ENCODE peak calls at places on chromosomes 16 and 17, in ten cellular contexts. E is BE2C; D is left lung; U is activated T-cell treated with anti-CD3 and anti-CD28 coated beads, Interleukin-2, amount 50 U/mL, for 72 hours; X is EH; V is stimulated activated CD8-positive, alpha-beta memory T cell treated with anti-CD3 and anti-CD28 coated beads, Interleukin-7, amount 100 ng/mL, for 1 hour; P is cerebellar cortex; A is MM.1S; Z is hypothalamus; Q is esophagus muscularis mucosa. M is an unnamed sample.

GRCh38 chr17:78705071-78705470 is 77.0 kb downstream of the CYTH1 start:
- DNase-seq in V (no peak), Q (no peak), X (no peak), A (no peak), Z (no peak), D (no peak), U (no peak), E (peak), P (no peak), M (no peak)

GRCh38 chr16:81896902-81897301 is 114.4 kb downstream of the SDR42E1 start:
- DNase-seq in U (no peak), V (no peak), D (no peak), X (no peak), A (no peak), Z (no peak), Q (no peak), P (no peak), E (no peak), M (no peak)

GRCh38 chr16:64240586-64240985 is 881.3 kb downstream of the CDH11 start:
- DNase-seq in P (no peak), U (no peak), D (no peak), A (peak), Q (no peak), Z (no peak), E (no peak), X (peak), V (no peak), M (no peak)

GRCh38 chr17:6510321-6511023 is 45.9 kb downstream of the PITPNM3 start:
- DNase-seq in Z (no peak), X (peak), A (no peak), E (no peak), D (no peak), Q (no peak), U (no peak), P (no peak), V (no peak), M (no peak)

GRCh38 chr16:67238806-67239470 is 8.3 kb downstream of the FHOD1 start:
- DNase-seq in P (no peak), D (no peak), E (no peak), X (no peak), Q (no peak), U (no peak), A (no peak), V (no peak), Z (no peak), M (no peak)

GRCh38 chr17:8380049-8380448 is 2.9 kb downstream of the RPL26 start:
- DNase-seq in Z (no peak), V (no peak), U (no peak), A (no peak), E (no peak), Q (no peak), P (no peak), D (no peak), X (no peak), M (no peak)

GRCh38 chr16:89319883-89320716 is 102.6 kb downstream of the ZNF778 start:
- DNase-seq in Q (no peak), V (no peak), D (no peak), P (no peak), E (peak), U (peak), Z (no peak), X (peak), A (peak), M (peak)

GRCh38 chr16:72824761-72825160 is 223.2 kb downstream of the ZFHX3 start:
- DNase-seq in A (no peak), X (no peak), D (no peak), V (no peak), P (no peak), Q (no peak), Z (no peak), E (no peak), U (no peak), M (no peak)

GRCh38 chr17:81043725-81044427 is 8.9 kb downstream of the BAIAP2 start:
- DNase-seq in E (no peak), Z (no peak), V (no peak), U (no peak), P (no peak), Q (no peak), A (no peak), X (peak), D (peak), M (no peak)

GRCh38 chr16:49452568-49452967 is 79.0 kb downstream of the C16orf78 start:
- DNase-seq in Z (no peak), U (no peak), E (no peak), V (no peak), X (no peak), D (no peak), A (no peak), Q (no peak), P (no peak), M (no peak)

GRCh38 chr16:31427441-31428276 is 501 bp downstream of the COX6A2 start:
- DNase-seq in P (peak), D (peak), E (no peak), V (peak), X (peak), Q (no peak), U (peak), A (no peak), Z (no peak), M (no peak)

GRCh38 chr16:80176114-80176513 is 364.7 kb upstream of the DYNLRB2 start:
- DNase-seq in Z (no peak), D (no peak), E (no peak), V (no peak), A (no peak), P (no peak), X (peak), U (no peak), Q (no peak), M (no peak)